ENCODE peak calls at places on chromosomes 12 and 14, in nine cellular contexts. Q, X, L, O, U, W, Y, S and V are unnamed samples.

GRCh38 chr12:40107803-40108620 is 2.1 kb upstream of the SLC2A13 start:
- DNase-seq in Q (peak; percentile 10), X (no peak), L (no peak), O (no peak), U (no peak), W (no peak), Y (no peak), S (no peak), V (peak; percentile 9)

GRCh38 chr12:12983420-12984035 is 16.5 kb downstream of the HEBP1 start:
- DNase-seq in Q (no peak), X (peak; percentile 27), L (no peak), O (peak; percentile 66), U (no peak), W (no peak), Y (no peak), S (peak; percentile 65), V (peak; percentile 70)

GRCh38 chr14:90132821-90133570 is 71.2 kb downstream of the KCNK13 start:
- DNase-seq in Q (no peak), X (no peak), L (no peak), O (no peak), U (no peak), W (no peak), Y (no peak), S (no peak), V (no peak)

GRCh38 chr12:132143328-132144071 is 619 bp downstream of the DDX51 start:
- DNase-seq in Q (no peak), X (no peak), L (no peak), O (no peak), U (no peak), W (no peak), Y (peak; percentile 50), S (no peak), V (no peak)

GRCh38 chr14:94439453-94440057 is 13.0 kb downstream of the SERPINA11 start:
- DNase-seq in Q (no peak), X (no peak), L (no peak), O (no peak), U (no peak), W (no peak), Y (no peak), S (no peak), V (no peak)

GRCh38 chr12:8648598-8649205 is 13.9 kb downstream of the MFAP5 start:
- DNase-seq in Q (no peak), X (no peak), L (no peak), O (no peak), U (no peak), W (peak; percentile 95), Y (no peak), S (no peak), V (no peak)

GRCh38 chr12:14473707-14474287 is 93.9 kb downstream of the PLBD1 start:
- DNase-seq in Q (no peak), X (no peak), L (no peak), O (no peak), U (no peak), W (no peak), Y (no peak), S (peak; percentile 40), V (no peak)

GRCh38 chr14:25055998-25056687 is 6.2 kb upstream of the STXBP6 start:
- DNase-seq in Q (no peak), X (no peak), L (no peak), O (no peak), U (no peak), W (no peak), Y (no peak), S (no peak), V (no peak)

GRCh38 chr12:2335109-2335508 is 282.3 kb downstream of the CACNA1C start:
- DNase-seq in Q (no peak), X (no peak), L (no peak), O (no peak), U (no peak), W (no peak), Y (no peak), S (peak; percentile 90), V (no peak)

GRCh38 chr14:56325251-56325839 is 207.1 kb downstream of the PELI2 start:
- DNase-seq in Q (no peak), X (no peak), L (no peak), O (no peak), U (no peak), W (no peak), Y (no peak), S (no peak), V (no peak)

GRCh38 chr12:43336962-43337555 is 214.9 kb downstream of the ADAMTS20 start:
- DNase-seq in Q (no peak), X (no peak), L (no peak), O (no peak), U (no peak), W (no peak), Y (no peak), S (peak; percentile 42), V (no peak)

GRCh38 chr12:118984206-118984943 is 3.0 kb downstream of the SRRM4 start:
- DNase-seq in Q (no peak), X (no peak), L (no peak), O (no peak), U (no peak), W (no peak), Y (no peak), S (no peak), V (no peak)

GRCh38 chr14:100221419-100222218 is 17.3 kb upstream of the YY1 start:
- DNase-seq in Q (peak; percentile 42), X (peak; percentile 37), L (peak; percentile 74), O (peak; percentile 76), U (peak; percentile 69), W (no peak), Y (peak; percentile 66), S (peak; percentile 79), V (peak; percentile 60)

GRCh38 chr12:69988601-69989194 is 163.7 kb downstream of the MYRFL start:
- DNase-seq in Q (no peak), X (no peak), L (no peak), O (no peak), U (no peak), W (no peak), Y (no peak), S (peak; percentile 56), V (no peak)

DNA sequence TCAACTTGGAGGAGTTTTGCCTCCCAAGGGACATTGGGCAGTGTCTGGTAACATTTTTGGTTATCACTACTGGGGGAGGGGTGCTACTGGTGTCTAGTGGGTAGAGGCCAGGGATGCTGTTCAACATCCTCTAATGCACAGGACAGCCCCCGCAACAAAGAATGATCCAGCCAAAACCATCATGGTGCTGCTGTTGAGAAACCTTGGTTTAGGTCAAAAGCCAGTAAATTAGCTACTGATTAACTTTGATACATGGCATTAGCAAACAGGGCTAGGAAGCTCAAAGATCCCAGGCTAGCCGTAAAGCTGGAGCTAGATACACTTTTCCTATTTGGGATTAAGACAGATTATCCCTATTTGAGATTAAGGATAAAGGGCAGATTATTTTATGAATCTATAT is 8.8 kb downstream of the ALKBH2 start:
- DNase-seq in Q (no peak), X (no peak), L (no peak), O (no peak), U (no peak), W (no peak), Y (no peak), S (no peak), V (no peak)
- H3K4me1 ChIP-seq in Q (peaks cover 7% of the 10 kb centered on the region), X (peaks cover 3% of the 10 kb centered on the region), L (no peaks in the 10 kb centered on the region), O (no peaks in the 10 kb centered on the region), U (no peaks in the 10 kb centered on the region), W (no peaks in the 10 kb centered on the region), Y (no peaks in the 10 kb centered on the region), S (no peaks in the 10 kb centered on the region), V (peaks cover 5% of the 10 kb centered on the region)

GRCh38 chr12:121432740-121433476 is 33.0 kb downstream of the RNF34 start:
- DNase-seq in Q (no peak), X (no peak), L (no peak), O (no peak), U (no peak), W (no peak), Y (no peak), S (no peak), V (no peak)
- H3K36me3 ChIP-seq in Q (no peaks in the 10 kb centered on the region), X (peaks cover 59% of the 10 kb centered on the region), L (no peaks in the 10 kb centered on the region), O (peaks cover 8% of the 10 kb centered on the region), U (peaks cover 23% of the 10 kb centered on the region), W (peaks cover 46% of the 10 kb centered on the region), Y (peaks cover 14% of the 10 kb centered on the region), S (peaks cover 74% of the 10 kb centered on the region), V (peaks cover 4% of the 10 kb centered on the region)

GRCh38 chr12:114703060-114703493 is 19.1 kb upstream of the TBX3 start:
- DNase-seq in Q (no peak), X (no peak), L (no peak), O (no peak), U (peak; percentile 53), W (no peak), Y (no peak), S (no peak), V (peak; percentile 73)
- H3K4me1 ChIP-seq in Q (peaks cover 11% of the 10 kb centered on the region), X (peaks cover 6% of the 10 kb centered on the region), L (peaks cover 9% of the 10 kb centered on the region), O (no peaks in the 10 kb centered on the region), U (peaks cover 36% of the 10 kb centered on the region), W (no peaks in the 10 kb centered on the region), Y (no peaks in the 10 kb centered on the region), S (no peaks in the 10 kb centered on the region), V (peaks cover 49% of the 10 kb centered on the region)

GRCh38 chr14:102015771-102016170 is 51.4 kb downstream of the DYNC1H1 start:
- DNase-seq in Q (no peak), X (no peak), L (no peak), O (no peak), U (no peak), W (no peak), Y (no peak), S (no peak), V (no peak)

GRCh38 chr14:102019141-102019540 is 54.8 kb downstream of the DYNC1H1 start:
- DNase-seq in Q (no peak), X (no peak), L (no peak), O (no peak), U (no peak), W (no peak), Y (no peak), S (no peak), V (no peak)

GRCh38 chr14:102015045-102015685 is 50.8 kb downstream of the DYNC1H1 start:
- DNase-seq in Q (no peak), X (no peak), L (no peak), O (no peak), U (no peak), W (no peak), Y (no peak), S (no peak), V (no peak)

GRCh38 chr14:102018251-102018650 is 53.9 kb downstream of the DYNC1H1 start:
- DNase-seq in Q (no peak), X (no peak), L (no peak), O (no peak), U (no peak), W (no peak), Y (no peak), S (no peak), V (no peak)

GRCh38 chr14:102016420-102017090 is 52.2 kb downstream of the DYNC1H1 start:
- DNase-seq in Q (no peak), X (no peak), L (no peak), O (no peak), U (no peak), W (no peak), Y (no peak), S (no peak), V (no peak)
- H3K36me3 ChIP-seq in Q (peaks cover 29% of the 10 kb centered on the region), X (peaks cover 100% of the 10 kb centered on the region), L (no peaks in the 10 kb centered on the region), O (peaks cover 46% of the 10 kb centered on the region), U (peaks cover 98% of the 10 kb centered on the region), W (peaks cover 52% of the 10 kb centered on the region), Y (peaks cover 28% of the 10 kb centered on the region), S (peaks cover 99% of the 10 kb centered on the region), V (peaks cover 2% of the 10 kb centered on the region)